ENCODE peak calls at places on chromosomes 7 and 10, in five cellular contexts. Q is cardiac muscle cell, X is choroid plexus epithelial cell, O is Peyer's patch, T is adrenal gland. S is an unnamed sample.

GRCh38 chr7:51123322-51124021 is 193.1 kb downstream of the COBL start:
- DNase-seq in Q (no peak), X (peak; percentile 46), O (no peak), T (peak; percentile 78), S (no peak)

GRCh38 chr10:30538086-30538485 is 91.5 kb downstream of the LYZL2 start:
- DNase-seq in Q (no peak), X (peak; percentile 75), O (no peak), T (no peak), S (no peak)

GRCh38 chr7:157090485-157091165 is 48.1 kb upstream of the UBE3C start:
- DNase-seq in Q (no peak), X (no peak), O (no peak), T (no peak), S (no peak)

GRCh38 chr7:38660427-38661099 is 29.4 kb upstream of the AMPH start:
- DNase-seq in Q (peak; percentile 57), X (peak; percentile 75), O (no peak), T (peak; percentile 36), S (peak; percentile 22)

GRCh38 chr7:154863766-154864530 is 139.0 kb downstream of the PAXIP1 start:
- DNase-seq in Q (no peak), X (no peak), O (no peak), T (no peak), S (no peak)

GRCh38 chr7:37452346-37452745 is 3.7 kb upstream of the ELMO1 start:
- DNase-seq in Q (no peak), X (no peak), O (no peak), T (no peak), S (no peak)

GRCh38 chr7:139384611-139385010 is 24.9 kb downstream of the LUC7L2 start:
- DNase-seq in Q (no peak), X (no peak), O (no peak), T (no peak), S (no peak)

GRCh38 chr10:25080880-25081581 is 64.6 kb downstream of the THNSL1 start:
- DNase-seq in Q (peak; percentile 91), X (peak; percentile 92), O (peak; percentile 49), T (peak; percentile 89), S (peak; percentile 81)

GRCh38 chr10:99532687-99533495 is at the start of gene NKX2-3:
- DNase-seq in Q (peak; percentile 94), X (no peak), O (peak; percentile 58), T (peak; percentile 27), S (peak; percentile 84)

GRCh38 chr10:100327007-100327700 is 2.9 kb downstream of the PKD2L1 start:
- DNase-seq in Q (no peak), X (no peak), O (peak; percentile 67), T (peak; percentile 71), S (no peak)

GRCh38 chr10:4725917-4726606 is 99.9 kb upstream of the AKR1E2 start:
- DNase-seq in Q (no peak), X (peak; percentile 83), O (no peak), T (no peak), S (no peak)

GRCh38 chr10:119113805-119114732 is 10.2 kb downstream of the DENND10 start:
- DNase-seq in Q (no peak), X (peak; percentile 97), O (no peak), T (no peak), S (no peak)

GRCh38 chr7:72337822-72338167 is 74.3 kb downstream of the CALN1 start:
- DNase-seq in Q (no peak), X (no peak), O (no peak), T (no peak), S (no peak)

GRCh38 chr7:98283127-98283886 is 1.8 kb downstream of the BRI3 start:
- DNase-seq in Q (no peak), X (peak; percentile 80), O (no peak), T (peak; percentile 64), S (no peak)

GRCh38 chr7:29596593-29597178 is 33.1 kb downstream of the PRR15 start:
- DNase-seq in Q (no peak), X (no peak), O (no peak), T (no peak), S (no peak)

GRCh38 chr7:104805449-104806317 is 208.3 kb upstream of the KMT2E start:
- DNase-seq in Q (no peak), X (no peak), O (no peak), T (no peak), S (no peak)

GRCh38 chr7:80307251-80307856 is 172.7 kb downstream of the GNAI1 start:
- DNase-seq in Q (no peak), X (peak; percentile 97), O (no peak), T (no peak), S (no peak)

GRCh38 chr7:117666019-117666418 is 186.2 kb downstream of the CFTR start:
- DNase-seq in Q (no peak), X (peak; percentile 87), O (no peak), T (no peak), S (no peak)

GRCh38 chr7:110857106-110857505 is 233.8 kb upstream of the LRRN3 start:
- DNase-seq in Q (no peak), X (no peak), O (no peak), T (no peak), S (no peak)

GRCh38 chr10:70265032-70265689 is 18.6 kb downstream of the NPFFR1 start:
- DNase-seq in Q (peak; percentile 62), X (peak; percentile 48), O (no peak), T (no peak), S (no peak)

DNA sequence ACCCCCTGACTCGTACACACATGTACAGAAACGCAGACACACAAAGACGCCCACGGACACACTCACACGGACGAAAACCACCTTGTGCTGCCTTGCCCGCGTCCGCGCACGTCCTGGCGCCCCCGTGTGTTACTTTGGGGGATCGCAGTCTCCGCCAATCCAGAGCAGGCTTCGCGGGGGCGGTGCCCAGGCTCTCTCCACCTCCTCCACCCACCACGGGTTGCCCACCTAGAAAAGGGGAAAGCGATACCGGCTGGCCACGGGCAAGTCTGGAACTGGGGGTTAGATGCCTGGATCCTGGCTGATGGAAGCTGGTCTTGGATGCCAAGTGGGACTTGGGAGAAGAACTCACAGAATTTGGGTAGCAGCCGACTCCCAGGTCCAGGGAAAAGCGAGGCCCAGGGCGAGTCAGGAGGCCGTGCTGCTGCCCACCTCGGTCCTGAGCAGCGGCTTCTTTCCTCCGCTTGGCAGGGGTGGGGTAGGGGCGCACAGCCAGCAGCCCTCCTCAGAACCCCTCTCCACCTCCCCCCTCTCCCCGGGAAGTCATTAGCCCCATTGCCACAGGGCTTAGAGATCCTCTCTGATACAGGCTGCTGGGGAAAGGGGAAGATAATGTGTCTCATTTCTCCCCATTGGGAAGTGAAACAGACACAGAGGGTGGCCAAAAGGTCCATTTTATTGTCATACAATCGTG is 4.6 kb upstream of the VGF start:
- DNase-seq in Q (peak; percentile 65), X (peak; percentile 66), O (peak; percentile 57), T (peak; percentile 74), S (peak; percentile 93)
- TF ChIP-seq CTCF in Q (peak; percentile 97), X (peak; percentile 94), O (peak; percentile 77), T (peak; percentile 77), S (peak; percentile 85)

DNA sequence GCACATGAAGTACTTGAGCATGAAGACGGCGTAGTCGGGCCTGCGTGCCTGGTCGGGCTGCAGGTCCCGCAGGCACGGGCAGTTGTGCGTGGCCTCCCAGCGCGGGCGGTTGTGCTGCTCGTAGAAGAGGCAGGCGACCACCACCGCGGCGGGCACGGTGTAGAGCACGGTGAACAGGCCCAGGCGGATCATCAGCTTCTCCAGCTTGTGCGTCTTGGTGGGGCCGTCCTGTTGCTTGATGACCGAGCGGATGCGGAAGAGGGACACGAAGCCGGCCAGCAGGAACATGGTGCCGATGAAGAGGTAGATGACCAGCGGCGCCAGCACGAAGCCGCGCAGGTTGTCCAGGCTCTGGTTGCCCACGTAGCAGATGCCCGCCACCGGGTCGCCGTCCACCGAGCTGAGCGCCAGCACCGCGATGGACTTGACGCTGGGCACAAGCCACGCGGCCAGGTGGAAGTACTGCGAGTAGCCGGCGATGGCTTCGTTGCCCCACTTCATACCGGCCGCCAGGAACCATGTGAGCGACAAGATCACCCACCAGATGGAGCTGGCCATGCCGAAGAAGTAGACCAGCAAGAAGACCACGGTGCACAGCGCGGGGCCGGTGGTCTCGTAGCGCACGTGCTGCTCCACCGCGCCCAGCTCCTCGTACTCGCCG is 2.3 kb downstream of the FZD8 start:
- DNase-seq in Q (peak; percentile 56), X (peak; percentile 57), O (no peak), T (no peak), S (peak; percentile 58)
- TF ChIP-seq CTCF in Q (no peak), X (peak; percentile 43), O (no peak), T (no peak), S (no peak)

DNA sequence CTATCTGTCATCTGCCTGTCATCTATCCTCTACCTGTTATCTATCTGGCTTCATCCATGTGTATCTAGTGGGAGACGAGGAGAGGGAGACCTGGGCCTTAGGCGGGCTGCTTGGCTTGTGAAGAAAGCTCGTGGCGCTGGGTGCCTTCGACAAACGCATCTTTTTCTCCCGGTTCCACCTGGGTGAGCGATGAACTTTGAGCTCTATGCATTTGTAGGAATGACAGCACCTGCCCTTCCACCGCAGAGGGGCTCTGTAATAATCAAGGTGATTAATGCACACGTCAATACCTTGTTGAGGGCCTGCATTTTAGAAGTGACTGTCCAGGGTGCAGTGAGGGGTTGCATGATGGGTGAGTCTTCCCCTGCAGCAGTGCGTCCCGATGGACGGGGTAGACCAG is 2.6 kb upstream of the VIPR2 start:
- DNase-seq in Q (no peak), X (no peak), O (no peak), T (no peak), S (no peak)
- TF ChIP-seq CTCF in Q (no peak), X (no peak), O (no peak), T (no peak), S (no peak)

DNA sequence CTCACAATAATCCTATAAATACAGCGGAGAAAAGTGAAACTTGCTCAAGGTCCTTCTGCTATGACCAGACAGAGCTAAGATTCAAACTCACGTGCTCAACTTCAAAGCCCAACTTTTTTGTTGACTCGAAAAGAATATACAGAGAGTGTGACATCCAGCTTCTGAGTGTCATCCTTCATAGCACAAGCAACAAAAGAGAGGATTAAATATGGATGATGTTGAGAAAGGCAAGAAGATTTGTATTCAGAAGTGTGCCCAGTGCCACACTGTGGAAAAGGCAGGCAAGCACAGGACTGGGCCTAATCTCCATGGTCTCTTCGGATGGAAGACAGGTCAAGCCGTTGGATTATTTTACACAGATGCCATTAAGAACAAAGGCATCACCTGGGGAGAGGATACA is 2.1 kb upstream of the FAM3C start:
- DNase-seq in Q (no peak), X (peak; percentile 29), O (no peak), T (peak; percentile 19), S (no peak)
- TF ChIP-seq CTCF in Q (peak; percentile 12), X (peak; percentile 34), O (peak; percentile 53), T (peak; percentile 26), S (no peak)

GRCh38 chr10:117552156-117552620 is 9.6 kb downstream of the EMX2 start:
- DNase-seq in Q (no peak), X (no peak), O (no peak), T (no peak), S (peak; percentile 61)

GRCh38 chr10:117554371-117554770 is 11.8 kb downstream of the EMX2 start:
- DNase-seq in Q (no peak), X (no peak), O (no peak), T (no peak), S (no peak)

GRCh38 chr10:117552759-117553158 is 10.2 kb downstream of the EMX2 start:
- DNase-seq in Q (no peak), X (no peak), O (no peak), T (no peak), S (no peak)

GRCh38 chr10:117553815-117554172 is 11.2 kb downstream of the EMX2 start:
- DNase-seq in Q (no peak), X (no peak), O (no peak), T (no peak), S (no peak)

GRCh38 chr10:117553171-117553814 is 10.7 kb downstream of the EMX2 start:
- DNase-seq in Q (no peak), X (no peak), O (no peak), T (no peak), S (peak; percentile 82)
- TF ChIP-seq CTCF in Q (no peak), X (no peak), O (no peak), T (no peak), S (peak; percentile 18)